ENCODE peak calls at places on chromosomes 12 and 14, in six cellular contexts. W, S, D, A, Y and T are unnamed samples.

GRCh38 chr12:103833095-103833777 is 7.8 kb downstream of the NT5DC3 start:
- DNase-seq in W (no peak), D (peak), S (no peak), Y (no peak), A (no peak), T (no peak)

GRCh38 chr14:61003571-61003970 is 22.5 kb downstream of the SLC38A6 start:
- DNase-seq in W (no peak), A (no peak), D (no peak), Y (no peak), S (no peak), T (no peak)

GRCh38 chr12:50988871-50989270 is 36.5 kb downstream of the HIGD1C start:
- DNase-seq in S (no peak), D (no peak), Y (no peak), A (no peak), W (no peak), T (no peak)

GRCh38 chr12:57270966-57271470 is 20.0 kb upstream of the STAC3 start:
- DNase-seq in W (no peak), A (no peak), S (no peak), Y (no peak), D (no peak), T (no peak)

GRCh38 chr14:62143235-62143634 is 381.0 kb downstream of the SNAPC1 start:
- DNase-seq in W (no peak), D (no peak), A (no peak), S (peak), Y (no peak), T (no peak)

GRCh38 chr14:50560929-50561280 is 960 bp downstream of the ATL1 start:
- DNase-seq in D (peak), S (peak), Y (peak), W (peak), A (peak), T (peak)

GRCh38 chr12:116673713-116674112 is 64.2 kb downstream of the SPRING1 start:
- DNase-seq in S (no peak), Y (no peak), W (no peak), D (no peak), A (no peak), T (no peak)

GRCh38 chr12:28535216-28535615 is 345.0 kb downstream of the CCDC91 start:
- DNase-seq in A (no peak), Y (no peak), D (no peak), W (no peak), S (no peak), T (no peak)

GRCh38 chr12:123971770-123972447 is 722 bp downstream of the CCDC92 start:
- DNase-seq in A (peak), W (peak), D (no peak), S (peak), Y (peak), T (no peak)

GRCh38 chr12:121803861-121804416 is at the start of gene SETD1B:
- DNase-seq in S (peak), W (peak), Y (no peak), D (peak), A (peak), T (no peak)

GRCh38 chr12:3752096-3752709 is 706 bp downstream of the CRACR2A start:
- DNase-seq in Y (peak), S (peak), D (peak), W (peak), A (peak), T (peak)